ENCODE peak calls at places on chromosomes 1 and 21, in five cellular contexts. N, D, Z, W and S are unnamed samples.

GRCh38 chr1:199684686-199685273 is 342.7 kb upstream of the NR5A2 start:
- DNase-seq in N (no peak), D (peak; percentile 53), Z (peak; percentile 74), W (peak; percentile 46), S (peak; percentile 45)

GRCh38 chr1:65703853-65704252 is 88.8 kb upstream of the PDE4B start:
- DNase-seq in N (no peak), D (no peak), Z (no peak), W (no peak), S (no peak)

GRCh38 chr1:212979340-212980122 is 29.2 kb downstream of the VASH2 start:
- DNase-seq in N (no peak), D (no peak), Z (no peak), W (no peak), S (no peak)

GRCh38 chr1:231921951-231922350 is 295.4 kb downstream of the DISC1 start:
- DNase-seq in N (no peak), D (no peak), Z (no peak), W (no peak), S (no peak)

GRCh38 chr1:115624859-115625258 is 16.9 kb upstream of the VANGL1 start:
- DNase-seq in N (no peak), D (no peak), Z (no peak), W (no peak), S (peak; percentile 23)

GRCh38 chr1:70314706-70315304 is 39.7 kb downstream of the ANKRD13C start:
- DNase-seq in N (no peak), D (no peak), Z (no peak), W (peak; percentile 9), S (no peak)

GRCh38 chr1:109502368-109502851 is 7.1 kb downstream of the AMIGO1 start:
- DNase-seq in N (no peak), D (peak; percentile 61), Z (no peak), W (no peak), S (no peak)

GRCh38 chr1:246788895-246789338 is 64.7 kb downstream of the SCCPDH start:
- DNase-seq in N (no peak), D (no peak), Z (no peak), W (no peak), S (no peak)

GRCh38 chr1:60970081-60970509 is 112.3 kb upstream of the NFIA start:
- DNase-seq in N (no peak), D (peak; percentile 52), Z (no peak), W (peak; percentile 50), S (peak; percentile 18)

GRCh38 chr1:32681501-32681900 is 21.1 kb downstream of the SYNC start:
- DNase-seq in N (no peak), D (no peak), Z (no peak), W (no peak), S (no peak)

GRCh38 chr1:214321686-214322453 is 40.9 kb downstream of the SMYD2 start:
- DNase-seq in N (no peak), D (no peak), Z (no peak), W (no peak), S (no peak)

GRCh38 chr1:64969305-64970066 is 3.1 kb upstream of the JAK1 start:
- DNase-seq in N (no peak), D (no peak), Z (no peak), W (no peak), S (no peak)

GRCh38 chr21:35925497-35925896 is 134.8 kb downstream of the SETD4 start:
- DNase-seq in N (no peak), D (no peak), Z (no peak), W (no peak), S (no peak)

GRCh38 chr1:50934838-50935237 is 25.2 kb downstream of the FAF1 start:
- DNase-seq in N (no peak), D (no peak), Z (no peak), W (no peak), S (no peak)

GRCh38 chr1:53583021-53583902 is 124.1 kb downstream of the DMRTB1 start:
- DNase-seq in N (no peak), D (no peak), Z (no peak), W (no peak), S (no peak)

GRCh38 chr1:232192781-232193450 is 437.0 kb downstream of the SIPA1L2 start:
- DNase-seq in N (no peak), D (no peak), Z (no peak), W (no peak), S (no peak)

GRCh38 chr1:6498576-6499111 is 7.2 kb upstream of the PLEKHG5 start:
- DNase-seq in N (no peak), D (no peak), Z (no peak), W (peak; percentile 55), S (no peak)

GRCh38 chr1:182331412-182331811 is 60.2 kb downstream of the GLUL start:
- DNase-seq in N (no peak), D (no peak), Z (no peak), W (no peak), S (no peak)

GRCh38 chr1:204151562-204152309 is at the start of gene ETNK2:
- DNase-seq in N (no peak), D (peak; percentile 36), Z (no peak), W (peak; percentile 98), S (peak; percentile 89)

GRCh38 chr1:72011721-72012120 is 270.6 kb downstream of the NEGR1 start:
- DNase-seq in N (no peak), D (no peak), Z (no peak), W (no peak), S (no peak)

GRCh38 chr1:66313446-66313845 is 220.5 kb upstream of the SGIP1 start:
- DNase-seq in N (no peak), D (no peak), Z (no peak), W (no peak), S (no peak)

GRCh38 chr1:205703072-205703471 is 22.8 kb upstream of the SLC45A3 start:
- DNase-seq in N (no peak), D (no peak), Z (no peak), W (no peak), S (no peak)

GRCh38 chr1:160095382-160096105 is 2.9 kb downstream of the IGSF8 start:
- DNase-seq in N (no peak), D (no peak), Z (no peak), W (no peak), S (no peak)

GRCh38 chr1:178946416-178946815 is 75.5 kb upstream of the ANGPTL1 start:
- DNase-seq in N (no peak), D (no peak), Z (no peak), W (no peak), S (no peak)

GRCh38 chr1:178944729-178945128 is 73.9 kb upstream of the ANGPTL1 start:
- DNase-seq in N (no peak), D (no peak), Z (no peak), W (no peak), S (no peak)

GRCh38 chr1:178945763-178946266 is 74.9 kb upstream of the ANGPTL1 start:
- DNase-seq in N (no peak), D (no peak), Z (no peak), W (no peak), S (no peak)

GRCh38 chr1:178947688-178948003 is 76.8 kb upstream of the ANGPTL1 start:
- DNase-seq in N (no peak), D (no peak), Z (no peak), W (no peak), S (no peak)

DNA sequence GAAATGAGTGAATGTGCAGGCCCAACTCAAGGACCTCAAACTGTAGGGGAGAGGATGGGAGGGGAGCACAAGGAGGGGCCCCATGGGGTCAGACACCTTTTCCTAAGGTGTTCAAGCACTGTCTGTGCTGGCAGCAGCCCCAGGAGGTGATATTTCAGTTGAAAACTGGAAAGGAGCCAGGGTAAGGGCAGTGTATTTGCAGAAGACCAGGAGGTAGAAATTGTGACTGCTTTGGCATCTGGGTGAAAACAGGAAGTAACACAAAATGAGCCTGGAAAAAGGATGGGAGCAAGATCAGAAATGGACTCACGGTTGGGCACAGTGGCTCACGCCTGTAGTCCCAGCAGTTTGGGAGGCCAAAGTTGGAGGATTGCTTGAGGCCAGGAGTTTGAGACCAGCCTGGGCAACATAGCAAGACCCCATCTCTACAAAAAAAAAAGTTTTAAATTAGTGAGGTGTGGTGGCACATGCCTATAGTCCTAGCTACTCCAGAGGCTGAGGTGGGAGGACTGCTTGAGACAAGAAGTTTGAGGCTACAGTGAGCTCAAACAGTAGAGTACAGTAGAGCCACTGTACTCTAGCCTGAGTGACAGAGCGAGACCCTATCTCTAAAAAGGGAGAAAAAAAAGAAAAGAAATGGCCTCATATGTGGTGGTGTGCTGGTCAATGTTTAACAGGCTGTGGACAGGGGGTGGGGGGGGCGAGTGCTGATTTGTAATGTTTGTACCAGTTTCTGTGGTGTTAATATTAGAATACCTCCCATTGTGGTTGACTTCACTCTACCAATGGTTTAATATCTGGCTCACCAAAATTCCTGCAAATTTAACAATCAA is 76.2 kb upstream of the ANGPTL1 start:
- DNase-seq in N (no peak), D (no peak), Z (no peak), W (no peak), S (no peak)
- TF ChIP-seq JUND in N (no peak), D (no peak), Z (no peak), W (no peak), S (no peak)

DNA sequence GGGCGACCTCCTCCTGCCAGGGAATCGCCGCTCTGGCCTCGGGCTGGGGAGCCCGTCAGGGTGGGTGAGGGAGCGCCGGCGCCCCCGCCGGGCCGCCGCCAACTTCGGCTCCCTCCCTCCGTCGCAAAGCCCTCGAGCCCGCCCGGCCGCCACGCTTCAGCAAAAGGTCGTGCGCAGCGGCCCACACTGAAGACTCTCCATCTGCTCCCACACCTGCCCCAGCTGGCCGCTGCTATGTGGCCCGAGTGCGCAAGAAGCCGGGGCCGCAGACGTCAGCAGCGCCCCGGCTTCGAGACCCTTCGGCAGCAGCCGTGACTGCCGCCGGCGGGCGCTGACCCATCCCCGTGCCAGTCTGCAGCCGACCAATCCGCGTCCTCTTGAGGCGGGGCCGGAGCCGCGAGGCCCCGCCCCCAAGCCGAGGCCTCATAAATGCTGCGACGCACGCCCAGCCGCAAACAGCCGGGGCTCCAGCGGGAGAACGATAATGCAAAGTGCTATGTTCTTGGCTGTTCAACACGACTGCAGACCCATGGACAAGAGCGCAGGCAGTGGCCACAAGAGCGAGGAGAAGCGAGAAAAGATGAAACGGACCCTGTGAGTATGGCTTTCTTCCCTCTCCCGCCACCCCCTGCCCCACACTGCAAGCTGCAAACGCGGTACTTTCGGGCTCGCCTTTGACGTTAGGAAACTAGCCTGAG is at the start of gene RGS2:
- DNase-seq in N (peak; percentile 92), D (peak; percentile 93), Z (peak; percentile 77), W (peak; percentile 96), S (peak; percentile 89)
- TF ChIP-seq JUND in N (peak; percentile 17), D (peak; percentile 38), Z (no peak), W (no peak), S (no peak)

GRCh38 chr1:39250460-39251240 is 46.2 kb downstream of the MACF1 start:
- DNase-seq in N (no peak), D (peak; percentile 32), Z (no peak), W (no peak), S (no peak)

GRCh38 chr1:39258146-39258924 is 53.8 kb downstream of the MACF1 start:
- DNase-seq in N (peak; percentile 47), D (peak; percentile 78), Z (peak; percentile 55), W (peak; percentile 80), S (peak; percentile 48)

GRCh38 chr1:39258925-39259244 is 54.4 kb downstream of the MACF1 start:
- DNase-seq in N (no peak), D (no peak), Z (no peak), W (no peak), S (no peak)

GRCh38 chr1:39255212-39255611 is 50.7 kb downstream of the MACF1 start:
- DNase-seq in N (no peak), D (no peak), Z (no peak), W (no peak), S (no peak)
- TF ChIP-seq JUND in N (no peak), D (no peak), Z (no peak), W (peak; percentile 41), S (no peak)

DNA sequence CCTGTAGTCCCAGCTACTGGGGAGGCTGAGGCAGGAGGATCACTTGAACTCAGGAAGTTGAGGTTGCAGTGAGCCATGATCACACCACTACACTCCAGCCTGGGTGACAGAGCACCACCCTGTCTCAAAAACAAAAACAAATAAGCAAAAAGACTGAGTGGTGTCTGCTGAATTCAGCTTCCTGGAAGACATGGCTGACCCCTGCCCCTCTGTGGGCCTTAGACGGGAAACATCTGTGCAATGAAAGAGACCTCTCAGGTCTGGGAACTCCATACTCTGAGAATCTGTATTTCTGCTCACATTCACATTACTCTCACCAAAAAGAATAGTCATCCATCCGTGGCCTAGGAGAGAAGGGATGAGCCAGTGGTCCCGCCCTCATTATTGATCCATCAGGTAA is 2.0 kb downstream of the HTR1D start:
- DNase-seq in N (no peak), D (no peak), Z (no peak), W (no peak), S (no peak)
- TF ChIP-seq JUND in N (no peak), D (no peak), Z (no peak), W (no peak), S (no peak)